ENCODE peak calls at places on chromosomes 12 and 14, in six cellular contexts. One of them, this sample, is unnamed.

GRCh38 chr12:65121049-65121955 is at the start of gene WIF1:
- DNase-seq in GM06990: peak
- DNase-seq in CD8-positive, alpha-beta memory T cell: peak
- DNase-seq in T1000: no peak
- DNase-seq in CD4-positive, alpha-beta memory T cell: no peak
- DNase-seq in central memory CD8-positive, alpha-beta T cell: no peak
- DNase-seq in this sample: no peak

GRCh38 chr14:92503756-92504491 is 9.7 kb upstream of the RIN3 start:
- DNase-seq in GM06990: no peak
- DNase-seq in CD8-positive, alpha-beta memory T cell: no peak
- DNase-seq in T1000: peak
- DNase-seq in CD4-positive, alpha-beta memory T cell: no peak
- DNase-seq in central memory CD8-positive, alpha-beta T cell: no peak
- DNase-seq in this sample: no peak

GRCh38 chr14:51614707-51615106 is 37.0 kb upstream of the FRMD6 start:
- DNase-seq in GM06990: peak
- DNase-seq in CD8-positive, alpha-beta memory T cell: no peak
- DNase-seq in T1000: no peak
- DNase-seq in CD4-positive, alpha-beta memory T cell: no peak
- DNase-seq in central memory CD8-positive, alpha-beta T cell: no peak
- DNase-seq in this sample: no peak

GRCh38 chr12:122840580-122841513 is 5.6 kb downstream of the HIP1R start:
- DNase-seq in GM06990: no peak
- DNase-seq in CD8-positive, alpha-beta memory T cell: no peak
- DNase-seq in T1000: no peak
- DNase-seq in CD4-positive, alpha-beta memory T cell: no peak
- DNase-seq in central memory CD8-positive, alpha-beta T cell: no peak
- DNase-seq in this sample: no peak

GRCh38 chr12:25977047-25977446 is 18.6 kb downstream of the RASSF8 start:
- DNase-seq in GM06990: no peak
- DNase-seq in CD8-positive, alpha-beta memory T cell: no peak
- DNase-seq in T1000: no peak
- DNase-seq in CD4-positive, alpha-beta memory T cell: no peak
- DNase-seq in central memory CD8-positive, alpha-beta T cell: no peak
- DNase-seq in this sample: no peak

GRCh38 chr12:124609041-124609984 is 41.9 kb upstream of the NCOR2 start:
- DNase-seq in GM06990: peak
- DNase-seq in CD8-positive, alpha-beta memory T cell: peak
- DNase-seq in T1000: no peak
- DNase-seq in CD4-positive, alpha-beta memory T cell: peak
- DNase-seq in central memory CD8-positive, alpha-beta T cell: peak
- DNase-seq in this sample: peak

GRCh38 chr12:59398164-59398563 is 197.7 kb upstream of the SLC16A7 start:
- DNase-seq in GM06990: no peak
- DNase-seq in CD8-positive, alpha-beta memory T cell: no peak
- DNase-seq in T1000: no peak
- DNase-seq in CD4-positive, alpha-beta memory T cell: no peak
- DNase-seq in central memory CD8-positive, alpha-beta T cell: no peak
- DNase-seq in this sample: no peak

GRCh38 chr14:103070971-103071542 is 13.0 kb upstream of the LBHD2 start:
- DNase-seq in GM06990: no peak
- DNase-seq in CD8-positive, alpha-beta memory T cell: no peak
- DNase-seq in T1000: no peak
- DNase-seq in CD4-positive, alpha-beta memory T cell: no peak
- DNase-seq in central memory CD8-positive, alpha-beta T cell: no peak
- DNase-seq in this sample: no peak

GRCh38 chr12:45377815-45378214 is 161.9 kb downstream of the ANO6 start:
- DNase-seq in GM06990: no peak
- DNase-seq in CD8-positive, alpha-beta memory T cell: no peak
- DNase-seq in T1000: no peak
- DNase-seq in CD4-positive, alpha-beta memory T cell: no peak
- DNase-seq in central memory CD8-positive, alpha-beta T cell: no peak
- DNase-seq in this sample: no peak

GRCh38 chr14:23177181-23177580 is 6.3 kb downstream of the SLC7A8 start:
- DNase-seq in GM06990: no peak
- DNase-seq in CD8-positive, alpha-beta memory T cell: no peak
- DNase-seq in T1000: no peak
- DNase-seq in CD4-positive, alpha-beta memory T cell: no peak
- DNase-seq in central memory CD8-positive, alpha-beta T cell: no peak
- DNase-seq in this sample: no peak

GRCh38 chr14:64845878-64846277 is 33.8 kb downstream of the SPTB start:
- DNase-seq in GM06990: no peak
- DNase-seq in CD8-positive, alpha-beta memory T cell: no peak
- DNase-seq in T1000: no peak
- DNase-seq in CD4-positive, alpha-beta memory T cell: no peak
- DNase-seq in central memory CD8-positive, alpha-beta T cell: no peak
- DNase-seq in this sample: no peak

GRCh38 chr14:51472881-51473280 is 178.8 kb upstream of the FRMD6 start:
- DNase-seq in GM06990: no peak
- DNase-seq in CD8-positive, alpha-beta memory T cell: no peak
- DNase-seq in T1000: no peak
- DNase-seq in CD4-positive, alpha-beta memory T cell: no peak
- DNase-seq in central memory CD8-positive, alpha-beta T cell: no peak
- DNase-seq in this sample: no peak

GRCh38 chr14:61335049-61335448 is 13.7 kb downstream of the PRKCH start:
- DNase-seq in GM06990: no peak
- DNase-seq in CD8-positive, alpha-beta memory T cell: peak
- DNase-seq in T1000: no peak
- DNase-seq in CD4-positive, alpha-beta memory T cell: no peak
- DNase-seq in central memory CD8-positive, alpha-beta T cell: no peak
- DNase-seq in this sample: no peak

GRCh38 chr12:128268348-128268725 is 1.4 kb downstream of the TMEM132C start:
- DNase-seq in GM06990: no peak
- DNase-seq in CD8-positive, alpha-beta memory T cell: no peak
- DNase-seq in T1000: no peak
- DNase-seq in CD4-positive, alpha-beta memory T cell: no peak
- DNase-seq in central memory CD8-positive, alpha-beta T cell: no peak
- DNase-seq in this sample: no peak

GRCh38 chr12:79687711-79688270 is 3.0 kb downstream of the PAWR start:
- DNase-seq in GM06990: no peak
- DNase-seq in CD8-positive, alpha-beta memory T cell: no peak
- DNase-seq in T1000: no peak
- DNase-seq in CD4-positive, alpha-beta memory T cell: no peak
- DNase-seq in central memory CD8-positive, alpha-beta T cell: no peak
- DNase-seq in this sample: no peak

GRCh38 chr14:34571771-34572170 is 32.3 kb upstream of the EAPP start:
- DNase-seq in GM06990: no peak
- DNase-seq in CD8-positive, alpha-beta memory T cell: no peak
- DNase-seq in T1000: no peak
- DNase-seq in CD4-positive, alpha-beta memory T cell: no peak
- DNase-seq in central memory CD8-positive, alpha-beta T cell: no peak
- DNase-seq in this sample: no peak

GRCh38 chr12:91215940-91216454 is 33.4 kb upstream of the DCN start:
- DNase-seq in GM06990: no peak
- DNase-seq in CD8-positive, alpha-beta memory T cell: no peak
- DNase-seq in T1000: no peak
- DNase-seq in CD4-positive, alpha-beta memory T cell: no peak
- DNase-seq in central memory CD8-positive, alpha-beta T cell: no peak
- DNase-seq in this sample: no peak

GRCh38 chr14:106879241-106879640 is 1352.9 kb downstream of the TMEM121 start:
- DNase-seq in GM06990: peak
- DNase-seq in CD8-positive, alpha-beta memory T cell: no peak
- DNase-seq in T1000: no peak
- DNase-seq in CD4-positive, alpha-beta memory T cell: no peak
- DNase-seq in central memory CD8-positive, alpha-beta T cell: no peak
- DNase-seq in this sample: no peak

GRCh38 chr14:87049886-87050820 is 942.8 kb downstream of the GALC start:
- DNase-seq in GM06990: no peak
- DNase-seq in CD8-positive, alpha-beta memory T cell: no peak
- DNase-seq in T1000: peak
- DNase-seq in CD4-positive, alpha-beta memory T cell: no peak
- DNase-seq in central memory CD8-positive, alpha-beta T cell: no peak
- DNase-seq in this sample: no peak

GRCh38 chr12:23055004-23055403 is 430.0 kb downstream of the ETNK1 start:
- DNase-seq in GM06990: no peak
- DNase-seq in CD8-positive, alpha-beta memory T cell: no peak
- DNase-seq in T1000: no peak
- DNase-seq in CD4-positive, alpha-beta memory T cell: no peak
- DNase-seq in central memory CD8-positive, alpha-beta T cell: no peak
- DNase-seq in this sample: no peak

GRCh38 chr14:104346112-104346462 is 207.7 kb downstream of the KIF26A start:
- DNase-seq in GM06990: no peak
- DNase-seq in CD8-positive, alpha-beta memory T cell: no peak
- DNase-seq in T1000: no peak
- DNase-seq in CD4-positive, alpha-beta memory T cell: no peak
- DNase-seq in central memory CD8-positive, alpha-beta T cell: no peak
- DNase-seq in this sample: no peak

GRCh38 chr12:88313554-88313953 is 171.4 kb downstream of the TMTC3 start:
- DNase-seq in GM06990: no peak
- DNase-seq in CD8-positive, alpha-beta memory T cell: no peak
- DNase-seq in T1000: no peak
- DNase-seq in CD4-positive, alpha-beta memory T cell: no peak
- DNase-seq in central memory CD8-positive, alpha-beta T cell: no peak
- DNase-seq in this sample: no peak

GRCh38 chr14:92880851-92881250 is 42.1 kb upstream of the CHGA start:
- DNase-seq in GM06990: no peak
- DNase-seq in CD8-positive, alpha-beta memory T cell: no peak
- DNase-seq in T1000: no peak
- DNase-seq in CD4-positive, alpha-beta memory T cell: no peak
- DNase-seq in central memory CD8-positive, alpha-beta T cell: no peak
- DNase-seq in this sample: no peak

GRCh38 chr14:37472906-37473305 is 122.1 kb downstream of the FOXA1 start:
- DNase-seq in GM06990: no peak
- DNase-seq in CD8-positive, alpha-beta memory T cell: no peak
- DNase-seq in T1000: no peak
- DNase-seq in CD4-positive, alpha-beta memory T cell: no peak
- DNase-seq in central memory CD8-positive, alpha-beta T cell: no peak
- DNase-seq in this sample: no peak

GRCh38 chr12:49345048-49345839 is 1.4 kb upstream of the DNAJC22 start:
- DNase-seq in GM06990: peak
- DNase-seq in CD8-positive, alpha-beta memory T cell: no peak
- DNase-seq in T1000: no peak
- DNase-seq in CD4-positive, alpha-beta memory T cell: no peak
- DNase-seq in central memory CD8-positive, alpha-beta T cell: no peak
- DNase-seq in this sample: no peak

This sample was measured in GM12864.